ENCODE peak calls at places on chromosomes 16 and 17, in four cellular contexts. E is GM12878, W is WTC11, N is K562. I is an unnamed sample.

GRCh38 chr16:55552621-55553020 is 13.9 kb upstream of the CAPNS2 start:
- DNase-seq in E (no peak), W (no peak), N (no peak), I (no peak)

GRCh38 chr16:54242199-54242598 is 44.4 kb downstream of the IRX3 start:
- DNase-seq in N (peak), W (peak), E (no peak), I (peak)

GRCh38 chr17:64707077-64707591 is 45.0 kb upstream of the SMURF2 start:
- DNase-seq in N (no peak), E (no peak), W (peak), I (peak)

GRCh38 chr16:55116165-55116894 is 185.7 kb downstream of the IRX5 start:
- DNase-seq in N (no peak), W (no peak), E (no peak), I (no peak)

GRCh38 chr17:5500247-5500803 is 14.0 kb downstream of the MIS12 start:
- DNase-seq in E (no peak), W (no peak), N (no peak), I (no peak)

GRCh38 chr17:17164676-17165075 is 41.5 kb downstream of the PLD6 start:
- DNase-seq in N (no peak), E (no peak), W (no peak), I (no peak)

GRCh38 chr16:48347191-48347860 is 37.9 kb downstream of the SIAH1 start:
- DNase-seq in W (no peak), N (no peak), E (no peak), I (no peak)

GRCh38 chr16:54286067-54286329 is 589 bp downstream of the IRX3 start:
- DNase-seq in E (no peak), N (no peak), W (no peak), I (no peak)

GRCh38 chr16:82761236-82761635 is 134.5 kb downstream of the CDH13 start:
- DNase-seq in E (no peak), W (no peak), N (no peak), I (no peak)

GRCh38 chr17:4537451-4538235 is 17.5 kb downstream of the MYBBP1A start:
- DNase-seq in E (no peak), W (no peak), N (no peak), I (no peak)

GRCh38 chr16:6682142-6682811 is 650.4 kb upstream of the RBFOX1 start:
- DNase-seq in N (peak), W (peak), E (no peak), I (peak)

GRCh38 chr17:46195939-46196338 is 2.7 kb upstream of the KANSL1 start:
- DNase-seq in N (no peak), W (no peak), E (no peak), I (no peak)

GRCh38 chr17:40433551-40434384 is 9.5 kb upstream of the IGFBP4 start:
- DNase-seq in E (no peak), N (peak), W (peak), I (no peak)

GRCh38 chr17:60526726-60527125 is 684 bp upstream of the APPBP2 start:
- DNase-seq in E (no peak), N (no peak), W (no peak), I (no peak)

GRCh38 chr17:35684046-35684802 is 47.2 kb upstream of the RASL10B start:
- DNase-seq in N (no peak), W (no peak), E (no peak), I (no peak)

GRCh38 chr16:53523971-53524548 is 21.1 kb upstream of the AKTIP start:
- DNase-seq in W (no peak), E (no peak), N (no peak), I (no peak)

GRCh38 chr17:29565643-29566472 is 979 bp downstream of the ABHD15 start:
- DNase-seq in W (peak), N (no peak), E (no peak), I (peak)

GRCh38 chr16:54390095-54390494 is 103.5 kb upstream of the IRX3 start:
- DNase-seq in N (no peak), W (no peak), E (no peak), I (no peak)

GRCh38 chr17:53137919-53138318 is 684.8 kb upstream of the KIF2B start:
- DNase-seq in E (no peak), W (no peak), N (no peak), I (no peak)

GRCh38 chr16:81003610-81004460 is 2.9 kb downstream of the CMC2 start:
- DNase-seq in E (no peak), N (no peak), W (no peak), I (no peak)

GRCh38 chr16:51433597-51433996 is 282.5 kb upstream of the SALL1 start:
- DNase-seq in N (no peak), W (no peak), E (no peak), I (no peak)

GRCh38 chr16:87602005-87602790 is at the start of gene JPH3:
- DNase-seq in E (no peak), N (peak), W (peak), I (no peak)

GRCh38 chr17:21029032-21029431 is 13.8 kb downstream of the USP22 start:
- DNase-seq in E (no peak), N (no peak), W (no peak), I (no peak)

GRCh38 chr17:79082311-79083190 is 7.9 kb downstream of the ENGASE start:
- DNase-seq in W (peak), N (peak), E (no peak), I (peak)

GRCh38 chr16:87963400-87963799 is 12.2 kb downstream of the BANP start:
- DNase-seq in N (no peak), W (no peak), E (no peak), I (no peak)

GRCh38 chr17:82963104-82963950 is 116.1 kb upstream of the METRNL start:
- DNase-seq in N (no peak), W (peak), E (no peak), I (no peak)

GRCh38 chr17:38706625-38707298 is 1.7 kb downstream of the MLLT6 start:
- DNase-seq in E (no peak), N (no peak), W (no peak), I (no peak)

GRCh38 chr17:74522381-74523090 is 8.7 kb downstream of the CD300LB start:
- DNase-seq in N (no peak), E (no peak), W (no peak), I (no peak)

GRCh38 chr17:74211141-74211928 is 2.0 kb upstream of the TTYH2 start:
- DNase-seq in E (no peak), N (no peak), W (peak), I (no peak)

GRCh38 chr17:39094607-39095308 is 56.7 kb downstream of the PLXDC1 start:
- DNase-seq in W (no peak), N (no peak), E (no peak), I (no peak)

GRCh38 chr16:82092711-82093110 is 57.7 kb downstream of the HSD17B2 start:
- DNase-seq in N (no peak), W (no peak), E (no peak), I (no peak)

GRCh38 chr17:11948791-11949190 is 48.5 kb downstream of the ZNF18 start:
- DNase-seq in W (no peak), N (no peak), E (no peak), I (no peak)

GRCh38 chr17:11944587-11944986 is 52.7 kb downstream of the ZNF18 start:
- DNase-seq in W (no peak), E (no peak), N (no peak), I (no peak)

GRCh38 chr17:11940904-11941303 is 56.4 kb downstream of the ZNF18 start:
- DNase-seq in E (no peak), N (no peak), W (no peak), I (no peak)

DNA sequence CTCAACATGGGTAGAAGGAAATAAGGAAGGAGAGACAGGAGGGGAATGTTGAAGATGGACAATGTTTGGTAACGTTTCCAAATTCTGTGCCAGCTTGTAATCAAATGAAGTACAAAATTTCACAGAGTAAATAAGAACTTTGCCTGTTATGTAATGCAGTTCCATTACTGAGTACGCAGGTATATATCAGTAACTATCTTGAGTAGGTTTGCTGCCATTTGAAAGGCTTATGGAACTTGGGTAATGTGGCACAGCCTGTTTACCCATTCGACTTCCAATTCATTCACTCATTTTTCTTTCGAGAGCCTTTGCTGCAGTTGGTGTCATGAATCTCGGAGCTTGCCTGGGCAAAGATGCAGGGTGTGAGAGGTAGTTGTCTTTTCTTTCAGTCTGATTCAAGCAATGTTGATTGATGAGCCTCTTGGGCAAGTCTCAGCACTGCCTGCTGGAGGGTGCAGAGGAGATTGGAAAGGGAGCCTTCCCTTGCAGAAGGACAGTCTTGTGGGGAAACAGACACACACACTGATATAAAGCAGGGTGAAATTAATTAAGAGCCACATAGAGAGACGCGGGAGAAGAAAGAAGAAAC is 53.4 kb downstream of the ZNF18 start:
- DNase-seq in E (no peak), N (no peak), W (no peak), I (no peak)
- TF ChIP-seq TCF7 in E (no peak), N (no peak), W (no peak), I (no peak)

GRCh38 chr16:1305823-1306222 is 3.6 kb upstream of the UBE2I start:
- DNase-seq in E (no peak), N (no peak), W (no peak), I (no peak)
- TF ChIP-seq TCF7 in E (no peak), N (no peak), W (no peak), I (no peak)

GRCh38 chr16:65118866-65119265 is 3.0 kb downstream of the CDH11 start:
- DNase-seq in W (no peak), E (no peak), N (no peak), I (no peak)

GRCh38 chr16:65116216-65116615 is 5.6 kb downstream of the CDH11 start:
- DNase-seq in W (no peak), N (no peak), E (no peak), I (no peak)

GRCh38 chr16:65116818-65117430 is 4.9 kb downstream of the CDH11 start:
- DNase-seq in E (no peak), W (no peak), N (no peak), I (no peak)

GRCh38 chr16:65119905-65120341 is 1.9 kb downstream of the CDH11 start:
- DNase-seq in W (no peak), N (no peak), E (no peak), I (no peak)

GRCh38 chr16:65117701-65118448 is 4.0 kb downstream of the CDH11 start:
- DNase-seq in W (peak), E (peak), N (peak), I (peak)
- TF ChIP-seq TCF7 in W (no peak), E (no peak), N (no peak), I (no peak)

DNA sequence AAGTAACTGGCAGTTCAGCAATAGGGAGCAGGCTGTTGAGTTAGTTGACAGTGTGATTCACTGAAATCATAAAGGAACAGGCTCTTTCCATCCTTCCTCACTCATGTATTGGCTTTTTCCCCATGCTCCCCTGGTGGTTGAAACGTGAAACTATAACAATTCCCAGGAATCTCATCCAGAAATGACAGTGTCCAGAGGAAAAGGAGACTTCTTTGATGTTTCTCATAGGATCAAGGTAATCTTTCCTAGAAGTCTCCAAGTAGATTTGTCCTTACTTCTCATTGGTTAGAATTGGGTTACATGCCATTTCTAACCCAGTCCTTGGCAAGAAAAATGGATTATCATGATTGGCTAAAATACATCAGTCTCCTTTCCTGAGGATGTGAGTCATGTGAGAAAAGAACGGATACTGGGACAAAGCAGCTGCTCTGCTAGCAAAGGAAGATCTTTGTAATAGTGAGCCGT is 14.4 kb downstream of the TTC19 start:
- DNase-seq in N (no peak), E (no peak), W (no peak), I (peak)
- TF ChIP-seq TCF7 in N (no peak), E (no peak), W (no peak), I (no peak)

DNA sequence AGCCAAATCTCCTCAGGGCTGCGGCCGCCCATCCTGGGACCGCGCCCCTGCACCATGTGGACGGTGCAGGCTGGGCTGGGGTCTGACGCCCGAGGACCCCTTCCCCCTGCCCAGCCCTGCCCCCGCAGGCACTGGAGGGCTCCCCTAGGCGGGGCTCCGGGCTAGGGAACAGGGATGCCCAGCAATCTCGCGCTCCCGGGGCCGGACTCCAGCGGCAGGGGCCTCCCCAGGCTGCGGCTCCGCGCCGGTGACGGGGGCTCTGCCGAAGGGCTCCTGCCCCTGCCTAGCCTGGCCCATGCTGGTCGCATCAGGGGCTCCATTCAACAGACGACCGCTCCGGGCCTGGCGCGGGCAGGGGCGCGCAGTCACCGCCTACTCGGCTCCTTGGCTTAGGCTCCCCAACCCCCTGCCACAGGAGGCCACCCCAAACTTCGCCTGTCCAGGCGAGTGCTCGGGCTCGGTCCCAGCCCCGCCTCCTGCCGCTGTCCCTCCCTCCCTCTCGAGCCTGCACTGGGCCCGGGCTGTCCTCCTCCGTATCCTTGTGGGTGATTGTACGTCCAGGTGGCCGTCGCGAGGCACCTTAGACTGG is 27.4 kb upstream of the ADORA2B start:
- DNase-seq in N (no peak), W (peak), E (no peak), I (no peak)
- TF ChIP-seq TCF7 in N (no peak), W (no peak), E (no peak), I (no peak)

DNA sequence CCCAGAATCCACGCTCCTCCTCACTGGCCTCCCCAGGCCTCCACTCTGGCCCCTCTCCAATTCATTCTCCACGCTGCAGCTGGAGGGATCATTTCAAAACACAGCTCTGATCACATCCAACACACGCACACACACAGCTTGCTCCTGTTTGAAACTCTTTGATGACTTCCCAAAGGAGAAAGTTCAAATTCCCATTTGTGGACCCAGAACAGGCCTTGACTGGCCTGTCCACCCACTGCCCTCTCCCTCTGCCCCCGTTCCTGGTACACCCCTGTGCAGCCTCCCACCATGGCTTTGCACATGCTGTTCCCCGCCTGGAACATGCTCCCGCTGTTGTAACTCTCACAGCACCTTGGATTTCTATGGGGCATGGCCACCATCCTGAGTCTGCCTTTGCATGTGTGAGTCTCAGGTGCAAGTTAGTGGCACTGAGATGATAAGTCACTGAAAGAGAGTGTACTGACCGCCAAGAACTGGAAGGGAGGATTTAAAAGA is 100.0 kb downstream of the GSG1L start:
- DNase-seq in N (no peak), E (no peak), W (no peak), I (no peak)
- TF ChIP-seq TCF7 in N (no peak), E (no peak), W (no peak), I (no peak)

GRCh38 chr17:30831257-30831656 is 509 bp upstream of the ATAD5 start:
- DNase-seq in W (no peak), N (peak), E (no peak), I (no peak)
- TF ChIP-seq TCF7 in W (no peak), N (no peak), E (no peak), I (no peak)

GRCh38 chr17:49967621-49968379 is 1.2 kb upstream of the DLX4 start:
- DNase-seq in N (no peak), W (no peak), E (no peak), I (no peak)

GRCh38 chr17:49968380-49969133 is 433 bp upstream of the DLX4 start:
- DNase-seq in E (no peak), N (peak), W (peak), I (peak)

GRCh38 chr17:49969794-49970389 is 902 bp downstream of the DLX4 start:
- DNase-seq in N (no peak), W (no peak), E (no peak), I (no peak)

GRCh38 chr17:49970498-49970897 is 1.5 kb downstream of the DLX4 start:
- DNase-seq in E (no peak), N (no peak), W (no peak), I (no peak)

GRCh38 chr17:49969134-49969759 is at the start of gene DLX4:
- DNase-seq in N (peak), E (no peak), W (peak), I (no peak)
- TF ChIP-seq TCF7 in N (no peak), E (no peak), W (no peak), I (no peak)

GRCh38 chr17:16150251-16150859 is 65.0 kb downstream of the NCOR1 start:
- DNase-seq in W (no peak), E (no peak), N (no peak), I (no peak)
- TF ChIP-seq TCF7 in W (no peak), E (no peak), N (no peak), I (no peak)

GRCh38 chr17:80724723-80725388 is 180.2 kb downstream of the RPTOR start:
- DNase-seq in E (no peak), N (no peak), W (no peak), I (no peak)
- TF ChIP-seq TCF7 in E (no peak), N (no peak), W (no peak), I (no peak)

I was measured in HepG2.